ENCODE peak calls at places on chromosomes 1 and 21, in six cellular contexts. T is astrocyte of the spinal cord, K is choroid plexus epithelial cell, B is OCI-LY7, S is AG09319, W is left ventricle myocardium inferior. I is an unnamed sample.

GRCh38 chr21:42568834-42569731 is 55.4 kb downstream of the SLC37A1 start:
- DNase-seq in T (no peak), K (no peak), B (no peak), S (no peak), W (no peak), I (no peak)

GRCh38 chr1:32239335-32239734 is 7.7 kb upstream of the FAM167B start:
- DNase-seq in T (no peak), K (no peak), B (no peak), S (no peak), W (no peak), I (no peak)

GRCh38 chr1:61318319-61319125 is 236.2 kb downstream of the NFIA start:
- DNase-seq in T (peak; percentile 77), K (peak; percentile 81), B (no peak), S (peak; percentile 60), W (no peak), I (peak; percentile 45)

GRCh38 chr1:228087771-228088251 is 5.3 kb downstream of the ARF1 start:
- DNase-seq in T (peak; percentile 60), K (peak; percentile 52), B (no peak), S (peak; percentile 41), W (peak; percentile 26), I (no peak)

GRCh38 chr1:201686709-201687455 is 142.1 kb upstream of the IPO9 start:
- DNase-seq in T (no peak), K (no peak), B (no peak), S (no peak), W (no peak), I (no peak)

GRCh38 chr1:160987359-160988062 is 32.9 kb upstream of the ITLN2 start:
- DNase-seq in T (no peak), K (no peak), B (no peak), S (no peak), W (no peak), I (no peak)

GRCh38 chr1:235424092-235424491 is 56.9 kb downstream of the TBCE start:
- DNase-seq in T (no peak), K (no peak), B (no peak), S (no peak), W (no peak), I (no peak)

GRCh38 chr1:40906781-40907400 is 44.7 kb upstream of the CITED4 start:
- DNase-seq in T (no peak), K (no peak), B (no peak), S (no peak), W (no peak), I (no peak)

GRCh38 chr21:19874521-19874920 is 1123.7 kb upstream of the NCAM2 start:
- DNase-seq in T (no peak), K (no peak), B (no peak), S (no peak), W (no peak), I (no peak)

GRCh38 chr1:198699167-198700015 is 60.6 kb downstream of the PTPRC start:
- DNase-seq in T (peak; percentile 35), K (peak; percentile 56), B (no peak), S (no peak), W (no peak), I (no peak)

GRCh38 chr21:41917531-41917930 is 36.3 kb downstream of the C2CD2 start:
- DNase-seq in T (no peak), K (no peak), B (no peak), S (no peak), W (no peak), I (no peak)

GRCh38 chr1:25563330-25564215 is 20.2 kb downstream of the LDLRAP1 start:
- DNase-seq in T (no peak), K (no peak), B (no peak), S (no peak), W (no peak), I (no peak)

GRCh38 chr1:33082575-33083112 is 1.7 kb downstream of the AZIN2 start:
- DNase-seq in T (no peak), K (no peak), B (no peak), S (no peak), W (no peak), I (no peak)

GRCh38 chr21:44046734-44047133 is 34.6 kb downstream of the TRAPPC10 start:
- DNase-seq in T (no peak), K (no peak), B (no peak), S (no peak), W (no peak), I (no peak)

GRCh38 chr1:169487153-169487552 is 1.4 kb upstream of the SLC19A2 start:
- DNase-seq in T (no peak), K (no peak), B (no peak), S (no peak), W (no peak), I (no peak)

GRCh38 chr1:54995835-54996234 is 2.9 kb upstream of the BSND start:
- DNase-seq in T (no peak), K (no peak), B (no peak), S (no peak), W (no peak), I (no peak)

GRCh38 chr1:202069670-202070069 is 53.0 kb upstream of the GPR37L1 start:
- DNase-seq in T (no peak), K (no peak), B (peak; percentile 73), S (no peak), W (no peak), I (no peak)

GRCh38 chr1:67133177-67133576 is 1.6 kb downstream of the C1orf141 start:
- DNase-seq in T (no peak), K (no peak), B (no peak), S (no peak), W (no peak), I (no peak)

GRCh38 chr1:36991551-36991950 is 42.8 kb downstream of the GRIK3 start:
- DNase-seq in T (no peak), K (no peak), B (no peak), S (no peak), W (no peak), I (no peak)

GRCh38 chr1:214840366-214840765 is 237.4 kb downstream of the CENPF start:
- DNase-seq in T (peak; percentile 74), K (peak; percentile 49), B (no peak), S (no peak), W (no peak), I (no peak)

GRCh38 chr1:153799016-153799415 is 23.8 kb downstream of the SLC27A3 start:
- DNase-seq in T (no peak), K (no peak), B (no peak), S (no peak), W (no peak), I (no peak)

GRCh38 chr1:100936194-100936967 is 40.5 kb downstream of the SLC30A7 start:
- DNase-seq in T (no peak), K (no peak), B (no peak), S (no peak), W (no peak), I (no peak)

GRCh38 chr1:22038036-22038435 is 14.5 kb upstream of the CDC42 start:
- DNase-seq in T (no peak), K (no peak), B (no peak), S (no peak), W (peak; percentile 24), I (no peak)

GRCh38 chr1:57796609-57797008 is 372.7 kb upstream of the DAB1 start:
- DNase-seq in T (peak; percentile 24), K (no peak), B (no peak), S (no peak), W (no peak), I (no peak)

GRCh38 chr1:193558491-193559028 is 372.1 kb upstream of the B3GALT2 start:
- DNase-seq in T (peak; percentile 96), K (peak; percentile 87), B (no peak), S (no peak), W (no peak), I (no peak)

GRCh38 chr1:176203735-176204134 is 3.4 kb downstream of the COP1 start:
- DNase-seq in T (no peak), K (no peak), B (no peak), S (no peak), W (no peak), I (no peak)

GRCh38 chr1:88141499-88142074 is 542.5 kb upstream of the PKN2 start:
- DNase-seq in T (no peak), K (no peak), B (no peak), S (no peak), W (no peak), I (no peak)

GRCh38 chr1:89957063-89957462 is 37.8 kb upstream of the ZNF326 start:
- DNase-seq in T (no peak), K (no peak), B (no peak), S (no peak), W (no peak), I (no peak)

DNA sequence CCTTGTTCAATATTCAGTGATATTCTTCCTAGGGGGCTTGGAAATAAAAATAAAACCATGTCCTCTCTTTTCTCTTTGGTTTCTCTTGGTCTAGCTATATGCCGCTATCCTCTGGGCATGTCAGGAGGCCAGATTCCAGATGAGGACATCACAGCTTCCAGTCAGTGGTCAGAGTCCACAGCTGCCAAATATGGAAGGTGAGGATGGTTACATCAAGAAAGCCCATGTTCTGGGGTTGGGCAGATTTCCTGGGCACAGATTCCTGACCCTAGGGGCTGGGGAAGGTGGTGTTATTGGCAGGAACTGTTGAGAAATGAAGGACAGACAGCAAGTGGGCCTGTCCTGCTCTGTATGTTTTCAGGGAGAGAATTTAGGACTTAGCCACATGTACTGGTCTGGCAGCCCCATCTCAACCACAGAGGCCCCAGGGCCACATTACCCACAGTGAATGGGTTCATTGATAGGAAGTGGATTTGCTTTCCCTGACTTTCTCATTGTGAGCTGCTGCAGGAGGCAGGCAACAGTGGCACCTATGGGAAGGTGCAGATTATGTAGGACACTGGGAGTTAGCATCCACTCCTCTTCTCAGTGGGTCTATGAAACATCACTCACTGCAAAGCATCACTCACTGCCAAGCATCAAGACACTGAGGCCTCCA is 37.4 kb upstream of the HSD17B7 start:
- DNase-seq in T (no peak), K (peak; percentile 20), B (no peak), S (no peak), W (no peak), I (no peak)
- TF ChIP-seq CTCF in T (no peak), K (peak; percentile 34), B (no peak), S (no peak), W (peak; percentile 36), I (no peak)

GRCh38 chr1:206723500-206724472 is 39.1 kb downstream of the MAPKAPK2 start:
- DNase-seq in T (peak; percentile 87), K (peak; percentile 87), B (no peak), S (peak; percentile 67), W (peak; percentile 40), I (no peak)
- TF ChIP-seq CTCF in T (no peak), K (peak; percentile 17), B (no peak), S (no peak), W (peak; percentile 38), I (no peak)

GRCh38 chr21:34795152-34796141 is 126.7 kb downstream of the CLIC6 start:
- DNase-seq in T (peak; percentile 68), K (peak; percentile 71), B (no peak), S (no peak), W (no peak), I (no peak)

GRCh38 chr21:34791776-34792503 is 123.1 kb downstream of the CLIC6 start:
- DNase-seq in T (no peak), K (no peak), B (no peak), S (no peak), W (no peak), I (no peak)

GRCh38 chr21:34792504-34793089 is 123.8 kb downstream of the CLIC6 start:
- DNase-seq in T (no peak), K (no peak), B (no peak), S (no peak), W (no peak), I (no peak)

GRCh38 chr21:34794686-34795085 is 125.9 kb downstream of the CLIC6 start:
- DNase-seq in T (no peak), K (no peak), B (no peak), S (no peak), W (no peak), I (no peak)

GRCh38 chr21:34793471-34793870 is 124.7 kb downstream of the CLIC6 start:
- DNase-seq in T (no peak), K (no peak), B (no peak), S (no peak), W (no peak), I (no peak)
- TF ChIP-seq CTCF in T (no peak), K (no peak), B (no peak), S (no peak), W (no peak), I (no peak)

GRCh38 chr1:2174348-2175054 is 20.1 kb downstream of the FAAP20 start:
- DNase-seq in T (peak; percentile 64), K (peak; percentile 63), B (peak; percentile 26), S (no peak), W (peak; percentile 57), I (peak; percentile 87)
- TF ChIP-seq CTCF in T (peak; percentile 97), K (peak; percentile 95), B (peak; percentile 89), S (peak; percentile 97), W (peak; percentile 94), I (peak; percentile 86)

I was measured in GM13977.